ENCODE peak calls at places on chromosomes 13 and 19, in seven cellular contexts. M is upper lobe of left lung, U is transverse colon, Q is stomach, A is K562, I is H1, N is breast epithelium. H is an unnamed sample.
A peak's percentile ranks its signal among the peaks of the same experiment; 100 is the strongest.

GRCh38 chr13:41693434-41693833 is 236.1 kb downstream of the RGCC start:
- DNase-seq in M (no peak), U (no peak), Q (no peak), A (no peak), I (no peak), N (no peak), H (no peak)

GRCh38 chr13:74687452-74688180 is 553.4 kb upstream of the KLF12 start:
- DNase-seq in M (no peak), U (no peak), Q (no peak), A (no peak), I (no peak), N (no peak), H (no peak)

GRCh38 chr19:12453495-12453894 is 12.7 kb upstream of the ZNF443 start:
- DNase-seq in M (no peak), U (peak; percentile 54), Q (no peak), A (no peak), I (no peak), N (peak; percentile 33), H (no peak)

GRCh38 chr19:20287070-20287469 is 120.1 kb downstream of the ZNF486 start:
- DNase-seq in M (no peak), U (no peak), Q (no peak), A (no peak), I (no peak), N (no peak), H (no peak)

GRCh38 chr13:44976949-44977583 is 12.2 kb downstream of the NUFIP1 start:
- DNase-seq in M (no peak), U (no peak), Q (peak; percentile 65), A (no peak), I (no peak), N (no peak), H (no peak)

GRCh38 chr19:17658666-17659065 is 29.5 kb downstream of the UNC13A start:
- DNase-seq in M (no peak), U (no peak), Q (no peak), A (no peak), I (no peak), N (no peak), H (no peak)

GRCh38 chr13:92804926-92805325 is 421.7 kb upstream of the GPC6 start:
- DNase-seq in M (no peak), U (no peak), Q (no peak), A (no peak), I (no peak), N (no peak), H (no peak)

GRCh38 chr19:13689050-13689449 is 75.3 kb upstream of the MRI1 start:
- DNase-seq in M (no peak), U (no peak), Q (no peak), A (peak; percentile 74), I (peak; percentile 60), N (no peak), H (no peak)

GRCh38 chr19:41945135-41945766 is 13.9 kb downstream of the RABAC1 start:
- DNase-seq in M (no peak), U (peak; percentile 83), Q (peak; percentile 61), A (no peak), I (no peak), N (peak; percentile 48), H (no peak)

GRCh38 chr19:4910594-4911273 is 1.4 kb downstream of the UHRF1 start:
- DNase-seq in M (no peak), U (peak; percentile 31), Q (no peak), A (no peak), I (no peak), N (no peak), H (no peak)

GRCh38 chr19:10694706-10695105 is 6.5 kb upstream of the QTRT1 start:
- DNase-seq in M (no peak), U (no peak), Q (no peak), A (no peak), I (no peak), N (no peak), H (no peak)

GRCh38 chr13:113741101-113741731 is 17.8 kb upstream of the TMEM255B start:
- DNase-seq in M (no peak), U (no peak), Q (no peak), A (no peak), I (no peak), N (no peak), H (no peak)

GRCh38 chr13:32650705-32651311 is 64.6 kb downstream of the PDS5B start:
- DNase-seq in M (no peak), U (peak; percentile 58), Q (peak; percentile 59), A (peak; percentile 21), I (no peak), N (no peak), H (no peak)

GRCh38 chr13:99984463-99985242 is 3.1 kb downstream of the ZIC2 start:
- DNase-seq in M (no peak), U (no peak), Q (no peak), A (no peak), I (peak; percentile 69), N (no peak), H (no peak)

GRCh38 chr13:71118779-71119364 is 748.1 kb downstream of the DACH1 start:
- DNase-seq in M (no peak), U (no peak), Q (no peak), A (no peak), I (no peak), N (no peak), H (no peak)

GRCh38 chr19:19081642-19082151 is 17.9 kb downstream of the SLC25A42 start:
- DNase-seq in M (no peak), U (no peak), Q (no peak), A (no peak), I (no peak), N (no peak), H (no peak)

GRCh38 chr19:23762884-23763711 is 4.4 kb upstream of the ZNF681 start:
- DNase-seq in M (peak; percentile 95), U (peak; percentile 93), Q (peak; percentile 90), A (peak; percentile 86), I (peak; percentile 86), N (peak; percentile 89), H (peak; percentile 91)

GRCh38 chr13:106176103-106176502 is 359.4 kb downstream of the EFNB2 start:
- DNase-seq in M (no peak), U (no peak), Q (no peak), A (no peak), I (no peak), N (no peak), H (no peak)
- H3K4me3 ChIP-seq in M (no peak overlapping the region), U (no peak overlapping the region), Q (no peak overlapping the region), A (no peak overlapping the region), I (no peak overlapping the region), N (no peak overlapping the region), H (no peak overlapping the region)

GRCh38 chr19:38850976-38851621 is 1.3 kb upstream of the HNRNPL start:
- DNase-seq in M (peak; percentile 76), U (peak; percentile 48), Q (no peak), A (no peak), I (peak; percentile 69), N (no peak), H (no peak)

GRCh38 chr19:38850231-38850975 is 617 bp upstream of the HNRNPL start:
- DNase-seq in M (peak; percentile 95), U (peak; percentile 99), Q (peak; percentile 100), A (peak; percentile 92), I (peak; percentile 96), N (peak; percentile 100), H (peak; percentile 100)

GRCh38 chr19:38853214-38853613 is 3.4 kb upstream of the HNRNPL start:
- DNase-seq in M (no peak), U (no peak), Q (no peak), A (no peak), I (no peak), N (no peak), H (no peak)

GRCh38 chr19:38852231-38853044 is 2.7 kb upstream of the HNRNPL start:
- DNase-seq in M (peak; percentile 76), U (peak; percentile 65), Q (peak; percentile 56), A (peak; percentile 49), I (peak; percentile 70), N (peak; percentile 60), H (peak; percentile 96)

GRCh38 chr19:38851622-38852230 is 1.9 kb upstream of the HNRNPL start:
- DNase-seq in M (peak; percentile 98), U (peak; percentile 97), Q (peak; percentile 96), A (peak; percentile 91), I (peak; percentile 94), N (peak; percentile 94), H (peak; percentile 95)
- TF ChIP-seq POLR2AphosphoS5 in M (peak; percentile 93), U (peak; percentile 93), Q (peak; percentile 92), A (peak; percentile 51), I (peak; percentile 40), N (peak; percentile 61), H (peak; percentile 90)

GRCh38 chr13:46753917-46754316 is 43.0 kb downstream of the ESD start:
- DNase-seq in M (no peak), U (no peak), Q (no peak), A (no peak), I (no peak), N (no peak), H (no peak)
- TF ChIP-seq POLR2A in M (no peak), U (no peak), Q (no peak), A (no peak), I (no peak), N (no peak), H (no peak)

DNA sequence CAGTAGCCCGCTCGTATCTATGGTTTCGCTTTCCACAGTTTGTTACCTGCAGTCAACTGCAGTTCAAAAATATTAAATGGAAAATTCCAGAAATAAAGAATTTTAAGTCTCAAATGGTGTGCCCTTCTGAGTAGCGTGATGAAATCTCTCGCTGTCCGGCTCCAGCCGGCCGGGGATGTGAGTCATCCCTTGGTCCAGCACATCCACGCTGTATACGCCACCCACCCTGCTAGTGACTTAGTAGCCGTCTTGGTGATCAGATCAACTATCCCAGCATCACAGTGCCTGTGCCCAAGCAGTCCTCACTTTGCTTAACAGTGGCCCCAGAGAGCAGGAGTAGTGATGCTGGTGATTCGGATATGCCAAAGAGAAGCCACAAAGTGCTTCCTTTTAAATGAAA is 40.0 kb downstream of the ZNF331 start:
- DNase-seq in M (no peak), U (no peak), Q (no peak), A (no peak), I (no peak), N (no peak), H (no peak)
- H3K4me3 ChIP-seq in M (no peak overlapping the region), U (no peak overlapping the region), Q (no peak overlapping the region), A (no peak overlapping the region), I (no peak overlapping the region), N (no peak overlapping the region), H (no peak overlapping the region)

GRCh38 chr13:24270639-24271131 is 38.7 kb upstream of the C1QTNF9 start:
- DNase-seq in M (no peak), U (peak; percentile 62), Q (peak; percentile 61), A (no peak), I (no peak), N (no peak), H (no peak)
- TF ChIP-seq POLR2AphosphoS5 in M (peak; percentile 69), U (peak; percentile 17), Q (peak; percentile 38), A (no peak), I (no peak), N (peak; percentile 25), H (no peak)